ENCODE peak calls at places on chromosomes 5 and 9, in four cellular contexts. T is GM12878, Q is GM12891, A is K562. R is an unnamed sample.

GRCh38 chr9:1979815-1980367 is 35.3 kb upstream of the SMARCA2 start:
- DNase-seq in A (no peak), Q (no peak), T (peak; percentile 35), R (no peak)

GRCh38 chr5:35338169-35338476 is 107.8 kb upstream of the PRLR start:
- DNase-seq in A (no peak), Q (no peak), T (no peak), R (no peak)

GRCh38 chr9:95085861-95086563 is 231.5 kb downstream of the FANCC start:
- DNase-seq in Q (no peak), T (no peak), A (no peak), R (no peak)

GRCh38 chr5:176744584-176744965 is 65.8 kb upstream of the UNC5A start:
- DNase-seq in Q (no peak), A (peak; percentile 37), T (no peak), R (no peak)

GRCh38 chr9:81687521-81688261 is 1.7 kb downstream of the TLE1 start:
- DNase-seq in T (no peak), A (no peak), Q (no peak), R (no peak)

GRCh38 chr9:115717298-115717697 is 436.3 kb upstream of the PAPPA start:
- DNase-seq in T (no peak), A (no peak), Q (no peak), R (no peak)

GRCh38 chr5:79560774-79561524 is 47.0 kb upstream of the HOMER1 start:
- DNase-seq in A (no peak), T (peak; percentile 31), Q (no peak), R (no peak)

GRCh38 chr9:35923927-35924763 is 14.9 kb downstream of the SPAAR start:
- DNase-seq in Q (no peak), A (peak; percentile 58), T (no peak), R (no peak)

GRCh38 chr5:170173227-170173626 is 59.6 kb upstream of the C5orf58 start:
- DNase-seq in A (no peak), T (no peak), Q (no peak), R (no peak)

GRCh38 chr9:137452761-137453642 is 6.1 kb downstream of the NSMF start:
- DNase-seq in Q (no peak), A (no peak), T (no peak), R (no peak)

GRCh38 chr9:87063883-87064282 is 116.6 kb upstream of the GAS1 start:
- DNase-seq in T (no peak), A (no peak), Q (no peak), R (no peak)

GRCh38 chr9:73149371-73150067 is 2.1 kb upstream of the ANXA1 start:
- DNase-seq in Q (peak; percentile 2), T (peak; percentile 21), A (peak; percentile 44), R (no peak)

GRCh38 chr5:91490340-91490739 is 107.2 kb upstream of the ARRDC3 start:
- DNase-seq in Q (no peak), A (no peak), T (no peak), R (no peak)

GRCh38 chr5:135498662-135498995 is 37.1 kb downstream of the NEUROG1 start:
- DNase-seq in T (no peak), Q (no peak), A (no peak), R (no peak)

GRCh38 chr9:37966443-37967271 is 62.7 kb upstream of the SLC25A51 start:
- DNase-seq in A (no peak), Q (no peak), T (no peak), R (no peak)

GRCh38 chr9:114314256-114314867 is 8.5 kb upstream of the ORM1 start:
- DNase-seq in A (no peak), Q (no peak), T (no peak), R (no peak)

GRCh38 chr9:32706004-32706749 is 70.7 kb upstream of the TAF1L start:
- DNase-seq in Q (no peak), T (no peak), A (no peak), R (no peak)

GRCh38 chr5:21680196-21680595 is 1172.9 kb downstream of the CDH12 start:
- DNase-seq in Q (no peak), A (no peak), T (no peak), R (no peak)

GRCh38 chr9:19925674-19926503 is 137.1 kb upstream of the SLC24A2 start:
- DNase-seq in T (peak; percentile 48), Q (peak; percentile 64), A (peak; percentile 61), R (peak; percentile 20)

GRCh38 chr9:37309136-37309535 is 113.4 kb upstream of the GRHPR start:
- DNase-seq in T (no peak), A (peak; percentile 29), Q (peak; percentile 13), R (no peak)

GRCh38 chr5:172502410-172502809 is 48.1 kb upstream of the SH3PXD2B start:
- DNase-seq in T (no peak), Q (no peak), A (no peak), R (no peak)

GRCh38 chr9:84694248-84694647 is 24.7 kb downstream of the NTRK2 start:
- DNase-seq in T (peak; percentile 59), A (no peak), Q (no peak), R (no peak)

GRCh38 chr9:128940271-128940921 is 7.0 kb downstream of the DOLK start:
- DNase-seq in T (no peak), Q (no peak), A (no peak), R (no peak)

GRCh38 chr9:12972608-12973589 is 198.1 kb downstream of the LURAP1L start:
- DNase-seq in T (no peak), A (no peak), Q (no peak), R (no peak)

GRCh38 chr5:143494162-143494561 is 90.7 kb upstream of the NR3C1 start:
- DNase-seq in Q (no peak), T (no peak), A (no peak), R (no peak)

GRCh38 chr9:36924071-36924470 is 110.0 kb downstream of the PAX5 start:
- DNase-seq in T (peak; percentile 30), Q (no peak), A (no peak), R (no peak)

GRCh38 chr5:135747824-135748223 is 86.6 kb upstream of the SLC25A48 start:
- DNase-seq in Q (no peak), T (no peak), A (no peak), R (no peak)

GRCh38 chr9:136052433-136052880 is 42.6 kb downstream of the NACC2 start:
- DNase-seq in Q (peak; percentile 14), T (no peak), A (no peak), R (no peak)

GRCh38 chr9:29802454-29802853 is 2229.2 kb upstream of the C9orf72 start:
- DNase-seq in A (no peak), T (no peak), Q (no peak), R (no peak)

GRCh38 chr9:86282979-86283535 is 719 bp upstream of the ISCA1 start:
- DNase-seq in Q (peak; percentile 5), T (no peak), A (no peak), R (peak; percentile 51)

GRCh38 chr9:135156525-135157510 is 69.3 kb downstream of the OLFM1 start:
- DNase-seq in Q (no peak), A (peak; percentile 78), T (no peak), R (peak; percentile 10)

GRCh38 chr5:167753725-167754490 is 537.5 kb upstream of the WWC1 start:
- DNase-seq in A (no peak), Q (no peak), T (no peak), R (no peak)

GRCh38 chr9:108014353-108014752 is 524.8 kb upstream of the KLF4 start:
- DNase-seq in Q (no peak), T (no peak), A (no peak), R (no peak)

DNA sequence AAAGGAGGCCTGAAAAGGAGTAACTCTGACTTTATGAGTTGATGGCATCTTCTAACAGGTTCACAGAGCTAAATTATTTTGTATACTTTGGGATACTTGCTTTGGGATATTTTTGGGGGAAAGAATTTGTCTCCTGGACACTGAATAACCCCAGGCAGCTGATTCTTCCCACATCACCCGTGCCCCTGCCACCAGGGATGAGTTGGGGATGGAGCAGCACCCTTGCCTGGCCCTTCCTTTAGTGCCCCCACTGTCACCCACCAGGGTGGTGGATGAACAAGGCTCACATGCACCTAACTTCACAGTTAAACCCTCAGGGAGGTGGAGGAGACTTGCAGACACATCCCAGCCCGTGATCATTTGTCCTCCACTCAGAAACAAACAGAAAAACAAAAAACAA is 2.3 kb upstream of the ADAMTS2 start:
- DNase-seq in A (no peak), T (no peak), Q (no peak), R (no peak)
- TF ChIP-seq SPI1 in A (no peak), T (no peak), Q (no peak), R (no peak)

GRCh38 chr9:126633881-126634558 is 20.3 kb downstream of the LMX1B start:
- DNase-seq in T (no peak), Q (no peak), A (no peak), R (no peak)
- TF ChIP-seq SPI1 in T (no peak), Q (no peak), A (no peak), R (no peak)

GRCh38 chr9:70574222-70574837 is 159.9 kb upstream of the KLF9 start:
- DNase-seq in Q (no peak), A (no peak), T (no peak), R (no peak)
- TF ChIP-seq SPI1 in Q (no peak), A (no peak), T (no peak), R (no peak)

GRCh38 chr5:1012316-1012841 is 3.8 kb downstream of the NKD2 start:
- DNase-seq in A (no peak), Q (no peak), T (no peak), R (no peak)

GRCh38 chr5:1013948-1014301 is 5.3 kb downstream of the NKD2 start:
- DNase-seq in Q (no peak), T (no peak), A (no peak), R (no peak)

GRCh38 chr5:1013238-1013947 is 4.8 kb downstream of the NKD2 start:
- DNase-seq in Q (no peak), T (no peak), A (no peak), R (no peak)

GRCh38 chr5:1011741-1012315 is 3.2 kb downstream of the NKD2 start:
- DNase-seq in Q (no peak), T (no peak), A (no peak), R (no peak)

GRCh38 chr5:1012900-1013237 is 4.3 kb downstream of the NKD2 start:
- DNase-seq in T (no peak), A (no peak), Q (no peak), R (no peak)
- TF ChIP-seq SPI1 in T (no peak), A (no peak), Q (no peak), R (no peak)

GRCh38 chr9:91781116-91781515 is 168.9 kb downstream of the ROR2 start:
- DNase-seq in A (no peak), Q (no peak), T (no peak), R (no peak)
- TF ChIP-seq SPI1 in A (no peak), Q (no peak), T (no peak), R (no peak)

GRCh38 chr9:100111235-100111634 is 12.2 kb downstream of the INVS start:
- DNase-seq in T (no peak), A (no peak), Q (no peak), R (no peak)

GRCh38 chr9:100112677-100113336 is 13.8 kb downstream of the INVS start:
- DNase-seq in T (no peak), Q (no peak), A (no peak), R (no peak)

GRCh38 chr9:100106616-100107015 is 7.6 kb downstream of the INVS start:
- DNase-seq in T (no peak), A (no peak), Q (no peak), R (no peak)

GRCh38 chr9:100105861-100106260 is 6.8 kb downstream of the INVS start:
- DNase-seq in A (no peak), T (no peak), Q (no peak), R (no peak)

GRCh38 chr9:100108572-100108971 is 9.5 kb downstream of the INVS start:
- DNase-seq in Q (no peak), T (no peak), A (no peak), R (no peak)
- TF ChIP-seq SPI1 in Q (no peak), T (no peak), A (no peak), R (no peak)